ENCODE peak calls at places on chromosomes 16 and 17, in eight cellular contexts. I, F, L, G, P, B, R and A are unnamed samples.

GRCh38 chr16:919658-920631 is 50.8 kb downstream of the LMF1 start:
- DNase-seq in B (no peak), I (peak), R (no peak), L (no peak), G (no peak), F (no peak), P (no peak), A (peak)

GRCh38 chr17:63365366-63366237 is 80.5 kb downstream of the CYB561 start:
- DNase-seq in F (no peak), I (no peak), G (no peak), R (no peak), B (no peak), L (no peak), P (no peak), A (no peak)

GRCh38 chr16:70737377-70738082 is 51.7 kb upstream of the MTSS2 start:
- DNase-seq in P (no peak), R (peak), I (peak), L (no peak), G (peak), B (peak), F (peak), A (peak)

GRCh38 chr16:2205967-2206313 is 686 bp downstream of the MLST8 start:
- DNase-seq in L (no peak), R (no peak), G (no peak), F (no peak), P (no peak), B (no peak), I (no peak), A (no peak)

GRCh38 chr16:55647798-55648197 is 8.0 kb upstream of the SLC6A2 start:
- DNase-seq in I (no peak), P (no peak), L (no peak), B (no peak), G (no peak), F (no peak), R (no peak), A (no peak)

GRCh38 chr17:79391376-79391775 is 219.5 kb downstream of the RBFOX3 start:
- DNase-seq in F (no peak), G (no peak), P (no peak), B (no peak), I (no peak), R (no peak), L (no peak), A (no peak)

GRCh38 chr17:65297384-65297783 is 160.2 kb downstream of the RGS9 start:
- DNase-seq in L (no peak), I (no peak), R (no peak), P (no peak), F (no peak), G (no peak), B (peak), A (no peak)

GRCh38 chr17:34981538-34982241 is 1.4 kb downstream of the LIG3 start:
- DNase-seq in G (no peak), P (no peak), I (peak), F (no peak), L (no peak), R (no peak), B (peak), A (no peak)

GRCh38 chr17:82909322-82909904 is 69.6 kb upstream of the ZNF750 start:
- DNase-seq in F (no peak), I (no peak), B (no peak), R (peak), P (no peak), L (no peak), G (no peak), A (no peak)
- TF ChIP-seq CTCF in F (no peak), I (no peak), B (no peak), R (no peak), P (no peak), L (no peak), G (no peak), A (no peak)

DNA sequence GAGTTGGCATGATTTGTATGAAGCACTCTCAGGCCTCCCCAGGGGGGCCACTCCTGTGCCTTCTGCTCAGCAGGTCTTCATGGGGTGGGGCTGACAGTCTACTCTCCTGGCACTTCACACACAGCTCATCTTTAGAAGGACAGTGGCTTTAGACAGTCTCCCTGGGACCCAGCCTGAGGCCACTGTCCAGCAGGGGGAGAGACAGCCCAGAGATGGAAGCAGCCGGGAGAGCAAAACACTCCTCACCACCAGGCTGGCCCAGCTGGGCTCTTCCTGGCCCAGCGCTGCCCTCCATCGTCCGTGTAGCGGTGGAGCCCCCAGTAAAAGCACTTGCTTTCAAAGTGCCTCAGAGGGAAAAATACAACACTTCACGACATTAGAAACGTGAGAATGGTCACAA is 62.0 kb upstream of the CRHR1 start:
- DNase-seq in L (peak), I (no peak), G (no peak), B (no peak), P (no peak), F (no peak), R (no peak), A (no peak)
- TF ChIP-seq CTCF in L (no peak), I (no peak), G (no peak), B (peak), P (no peak), F (peak), R (no peak), A (no peak)

DNA sequence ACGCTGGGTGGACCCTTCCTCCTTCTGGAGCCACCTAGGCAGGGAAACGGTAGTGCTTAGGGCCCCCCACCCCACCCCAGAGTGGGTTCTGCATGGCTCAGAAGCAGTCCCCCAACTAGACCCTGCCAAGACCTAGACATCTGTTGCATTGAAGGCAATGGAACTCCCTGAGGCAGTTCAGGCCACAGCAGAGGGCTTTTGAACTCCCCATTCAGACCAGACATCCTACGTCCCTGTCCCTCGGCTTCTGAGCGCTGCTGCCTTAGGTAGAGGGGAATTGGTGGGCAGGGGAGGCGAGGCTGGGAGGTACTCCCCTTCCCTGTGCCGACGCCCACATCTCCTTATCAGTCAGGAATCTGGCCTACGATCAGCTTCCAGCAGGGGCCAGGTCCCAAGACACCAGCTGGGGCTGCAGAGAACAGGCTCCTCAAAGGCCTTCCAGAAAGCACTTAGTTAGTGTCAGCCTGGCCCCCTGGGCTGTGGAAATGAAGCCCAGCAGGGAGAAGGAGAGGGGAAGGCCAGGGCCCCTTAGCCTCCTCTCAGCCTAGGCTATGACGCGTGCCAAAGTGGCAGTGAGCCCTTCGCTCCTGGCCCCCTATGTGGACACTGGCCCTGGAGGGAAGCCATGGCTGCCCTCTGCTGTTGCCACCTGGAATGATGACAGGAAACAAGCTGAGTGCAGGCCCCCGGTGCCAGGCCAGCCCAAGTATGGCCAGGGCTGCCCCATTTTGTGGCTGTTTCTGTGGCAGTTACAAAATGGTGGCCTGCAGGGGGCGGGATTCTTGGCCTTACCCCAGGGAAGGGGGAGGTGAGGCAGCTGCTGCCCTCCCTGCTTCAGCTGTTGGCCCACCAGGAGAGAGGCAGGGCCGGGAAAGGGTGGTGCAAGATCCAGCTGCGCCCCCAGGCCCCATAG is 11.1 kb downstream of the TBX4 start:
- DNase-seq in F (no peak), G (no peak), L (peak), B (no peak), I (peak), R (no peak), P (no peak), A (no peak)
- TF ChIP-seq CTCF in F (peak), G (no peak), L (no peak), B (no peak), I (no peak), R (no peak), P (no peak), A (peak)

DNA sequence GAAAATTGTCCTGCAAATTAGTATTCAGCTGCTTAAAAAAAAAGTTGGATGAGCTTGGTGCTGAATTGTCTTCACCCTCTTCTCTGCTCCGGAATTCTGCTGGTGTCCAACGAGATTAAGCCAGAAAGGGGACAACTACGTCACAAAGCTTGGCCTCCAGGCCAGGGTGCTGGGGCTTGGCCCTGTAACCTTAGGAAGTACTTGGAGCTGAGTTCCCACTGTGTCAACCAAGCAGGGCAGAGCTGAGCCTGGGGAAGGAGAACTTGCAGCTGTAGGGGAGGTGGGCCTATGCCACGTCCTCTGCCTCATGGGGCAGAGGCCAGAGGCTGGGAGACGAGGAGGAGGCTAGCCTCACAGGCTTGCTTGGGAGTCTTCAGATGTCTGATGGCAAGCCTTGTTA is 71.2 kb downstream of the CLEC16A start:
- DNase-seq in F (no peak), P (no peak), R (no peak), L (no peak), I (no peak), B (no peak), G (no peak), A (no peak)
- TF ChIP-seq CTCF in F (no peak), P (no peak), R (no peak), L (no peak), I (no peak), B (no peak), G (no peak), A (no peak)

GRCh38 chr16:23296994-23297393 is 5.1 kb upstream of the SCNN1B start:
- DNase-seq in F (no peak), B (peak), R (peak), G (no peak), P (no peak), L (peak), I (no peak), A (no peak)
- TF ChIP-seq CTCF in F (peak), B (peak), R (no peak), G (no peak), P (no peak), L (no peak), I (no peak), A (no peak)